ENCODE peak calls at places on chromosomes 7 and 10, in seven cellular contexts. R is transverse colon, D is astrocyte, V is heart left ventricle, J is dorsolateral prefrontal cortex, U is pancreas, L is stomach. H is an unnamed sample.

GRCh38 chr7:121545418-121545817 is 149.3 kb upstream of the FAM3C start:
- DNase-seq in J (no peak), V (no peak), L (no peak), R (no peak), D (no peak), U (no peak), H (no peak)

GRCh38 chr10:94315975-94316464 is 46.7 kb downstream of the NOC3L start:
- DNase-seq in V (no peak), J (no peak), R (no peak), D (peak), L (no peak), U (no peak), H (no peak)

GRCh38 chr7:38929460-38930171 is 20.6 kb upstream of the VPS41 start:
- DNase-seq in V (no peak), D (peak), L (no peak), R (no peak), J (no peak), U (no peak), H (no peak)

GRCh38 chr10:124211921-124212320 is 118.5 kb upstream of the CHST15 start:
- DNase-seq in J (no peak), L (no peak), D (peak), U (no peak), R (no peak), V (no peak), H (no peak)

GRCh38 chr7:140655511-140656408 is 15.1 kb upstream of the DENND2A start:
- DNase-seq in U (peak), V (no peak), R (no peak), L (no peak), D (no peak), J (no peak), H (no peak)

GRCh38 chr10:44845672-44846071 is 65.5 kb upstream of the TMEM72 start:
- DNase-seq in D (no peak), R (no peak), L (no peak), J (no peak), U (no peak), V (no peak), H (no peak)

GRCh38 chr7:156897673-156898072 is 4.7 kb upstream of the LMBR1 start:
- DNase-seq in U (no peak), V (no peak), D (peak), R (no peak), L (no peak), J (no peak), H (peak)

GRCh38 chr10:81920213-81920829 is 45.3 kb downstream of the NRG3 start:
- DNase-seq in U (no peak), L (no peak), D (no peak), J (no peak), V (no peak), R (no peak), H (peak)

GRCh38 chr7:46507601-46508000 is 586.5 kb upstream of the IGFBP3 start:
- DNase-seq in V (no peak), U (no peak), J (no peak), L (no peak), R (no peak), D (no peak), H (no peak)

GRCh38 chr10:97676770-97677581 is 10.1 kb downstream of the AVPI1 start:
- DNase-seq in J (no peak), L (peak), V (no peak), R (peak), D (no peak), U (no peak), H (peak)

GRCh38 chr10:72140850-72141249 is 52.5 kb upstream of the SPOCK2 start:
- DNase-seq in L (no peak), J (no peak), U (no peak), V (no peak), R (no peak), D (no peak), H (no peak)

GRCh38 chr7:102467581-102468415 is 3.0 kb downstream of the LRWD1 start:
- DNase-seq in D (no peak), J (no peak), V (no peak), L (no peak), R (no peak), U (peak), H (no peak)

GRCh38 chr10:34358729-34359128 is 456.4 kb downstream of the PARD3 start:
- DNase-seq in J (no peak), R (no peak), V (no peak), D (no peak), L (no peak), U (no peak), H (no peak)

GRCh38 chr10:24451325-24451820 is 242.4 kb downstream of the KIAA1217 start:
- DNase-seq in V (no peak), U (no peak), L (no peak), J (no peak), R (no peak), D (no peak), H (peak)

GRCh38 chr10:24449334-24449740 is 240.4 kb downstream of the KIAA1217 start:
- DNase-seq in D (peak), V (no peak), L (no peak), R (no peak), J (no peak), U (no peak), H (no peak)

GRCh38 chr10:24449769-24450310 is 240.9 kb downstream of the KIAA1217 start:
- DNase-seq in V (no peak), R (no peak), U (no peak), D (no peak), L (no peak), J (no peak), H (no peak)

GRCh38 chr10:24446739-24447138 is 237.8 kb downstream of the KIAA1217 start:
- DNase-seq in U (no peak), L (no peak), J (no peak), V (no peak), R (no peak), D (peak), H (no peak)

GRCh38 chr10:24448351-24449009 is 239.5 kb downstream of the KIAA1217 start:
- DNase-seq in R (no peak), U (no peak), V (no peak), J (no peak), D (peak), L (no peak), H (no peak)
- H3K27ac ChIP-seq in R (peak), U (no peak), V (peak), J (no peak), D (peak), L (peak), H (no peak)

DNA sequence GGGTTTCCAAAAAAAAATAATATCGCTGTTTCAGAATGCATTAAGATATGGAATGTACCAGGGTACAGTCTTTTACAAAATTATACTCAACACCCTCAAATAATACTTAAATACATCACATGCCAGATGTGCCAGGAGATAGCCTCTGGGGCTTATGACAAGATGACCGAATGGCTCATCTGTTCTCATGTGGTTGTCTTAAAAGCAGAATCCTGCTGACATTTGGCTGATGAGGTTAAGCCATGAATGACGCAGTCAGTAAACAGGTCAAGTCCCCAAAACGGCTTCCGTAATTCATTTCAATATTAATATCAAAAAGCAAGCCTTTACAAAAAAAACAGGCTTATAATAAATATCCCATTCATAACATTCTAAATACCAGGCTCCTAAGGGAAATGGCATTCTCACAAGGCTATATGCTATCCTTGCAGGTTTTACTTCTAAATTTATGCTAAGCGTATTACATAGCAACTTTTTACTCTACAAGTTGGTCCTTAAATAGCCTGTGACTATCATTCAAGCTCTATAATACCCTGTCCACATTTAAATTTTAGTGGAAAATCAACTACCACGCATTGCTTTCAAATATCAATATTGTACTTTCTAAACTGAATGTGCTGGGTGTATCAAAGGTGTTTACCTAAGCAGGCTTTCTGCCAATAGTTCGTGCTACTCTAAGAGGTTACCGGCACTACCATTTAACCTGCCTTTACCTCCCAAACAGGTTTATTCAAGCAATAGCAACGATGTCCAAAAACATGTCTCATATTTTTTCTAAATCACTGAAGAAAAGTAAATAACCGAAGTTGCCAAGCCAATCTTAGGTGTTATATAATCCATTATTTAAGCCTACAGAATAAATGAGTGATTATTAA is 15.6 kb downstream of the SMURF1 start:
- DNase-seq in U (no peak), R (no peak), D (no peak), J (no peak), V (no peak), L (no peak), H (no peak)
- H3K27ac ChIP-seq in U (no peak), R (peak), D (no peak), J (peak), V (peak), L (peak), H (no peak)

GRCh38 chr10:119197921-119198320 is 9.4 kb upstream of the GRK5 start:
- DNase-seq in D (peak), U (no peak), L (no peak), R (no peak), J (no peak), V (no peak), H (no peak)
- H3K27ac ChIP-seq in D (no peak), U (no peak), L (no peak), R (no peak), J (no peak), V (no peak), H (no peak)

GRCh38 chr10:101902032-101902799 is 58.6 kb upstream of the KCNIP2 start:
- DNase-seq in L (no peak), R (no peak), U (no peak), D (no peak), V (no peak), J (no peak), H (peak)

GRCh38 chr10:101901340-101901739 is 57.7 kb upstream of the KCNIP2 start:
- DNase-seq in U (no peak), D (no peak), L (no peak), J (no peak), V (no peak), R (no peak), H (peak)

GRCh38 chr10:101903827-101904520 is 60.4 kb upstream of the KCNIP2 start:
- DNase-seq in D (no peak), R (peak), J (peak), L (no peak), V (no peak), U (no peak), H (no peak)

GRCh38 chr10:101906586-101907183 is 63.1 kb upstream of the KCNIP2 start:
- DNase-seq in R (no peak), V (no peak), U (no peak), J (no peak), D (no peak), L (no peak), H (no peak)

DNA sequence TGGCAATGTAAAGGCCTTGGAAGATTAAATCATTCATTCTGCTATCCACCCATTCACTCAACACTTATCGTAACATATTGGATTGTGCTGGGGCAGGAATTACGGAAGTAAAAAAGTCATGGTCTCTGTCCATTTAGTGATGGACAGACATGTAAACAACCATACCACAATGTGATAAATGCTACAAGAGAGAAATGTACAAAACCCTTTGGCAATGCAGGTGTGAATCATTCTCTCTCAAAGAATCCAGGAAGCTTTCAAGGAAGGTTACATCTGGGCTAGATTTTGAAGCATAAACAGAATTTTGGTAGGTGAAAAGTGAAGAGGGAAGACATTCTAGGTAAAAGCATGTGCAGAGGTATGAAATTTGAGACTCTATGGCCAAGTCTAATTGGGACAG is 61.6 kb upstream of the KCNIP2 start:
- DNase-seq in V (no peak), J (no peak), L (no peak), R (no peak), D (no peak), U (no peak), H (no peak)
- H3K27ac ChIP-seq in V (no peak), J (no peak), L (no peak), R (no peak), D (no peak), U (no peak), H (no peak)

H was measured in GM23338.